ENCODE peak calls at places on chromosomes 13 and 19, in eight cellular contexts. P is activated CD8-positive, alpha-beta memory T cell treated with anti-CD3 and anti-CD28 coated beads, Interleukin-2, amount 10 ng/mL, durations not matched to agents 7 days and 5 days; Y is NCI-H748 treated with DMSO at 0.1 percent for 48 hours; O is renal cortical epithelial cell; U is cardiac muscle cell; A is iPS-NIHi11; G is Ammon's horn; J is mammary epithelial cell. B is an unnamed sample.

GRCh38 chr13:32330438-32330837 is 15.1 kb downstream of the BRCA2 start:
- DNase-seq in G (no peak), U (peak), P (no peak), A (no peak), J (peak), Y (no peak), O (peak), B (no peak)

GRCh38 chr19:17294051-17294891 is 9.0 kb downstream of the ABHD8 start:
- DNase-seq in J (no peak), P (peak), U (no peak), A (peak), O (no peak), G (no peak), Y (no peak), B (no peak)

GRCh38 chr13:50829896-50830295 is 13.6 kb downstream of the DLEU7 start:
- DNase-seq in J (peak), Y (no peak), G (peak), U (peak), O (no peak), A (no peak), P (no peak), B (no peak)

GRCh38 chr19:55270172-55270942 is 9.6 kb downstream of the HSPBP1 start:
- DNase-seq in J (no peak), U (no peak), Y (no peak), A (no peak), O (no peak), P (peak), G (no peak), B (no peak)

GRCh38 chr13:98239156-98240076 is 62.3 kb upstream of the RNF113B start:
- DNase-seq in P (no peak), U (no peak), Y (peak), G (no peak), A (no peak), J (no peak), O (peak), B (no peak)

GRCh38 chr19:58498316-58499020 is 13.3 kb downstream of the SLC27A5 start:
- DNase-seq in P (peak), O (no peak), A (no peak), G (peak), Y (no peak), U (no peak), J (no peak), B (no peak)

GRCh38 chr19:10603084-10603872 is 16.2 kb upstream of the AP1M2 start:
- DNase-seq in P (peak), Y (no peak), A (peak), O (no peak), U (peak), G (no peak), J (no peak), B (no peak)

GRCh38 chr13:113034451-113035208 is 65.6 kb downstream of the MCF2L start:
- DNase-seq in G (peak), P (no peak), J (peak), Y (peak), A (peak), U (peak), O (peak), B (peak)

GRCh38 chr19:41427647-41428480 is 690 bp upstream of the B3GNT8 start:
- DNase-seq in O (no peak), U (peak), Y (no peak), G (peak), J (no peak), A (peak), P (peak), B (no peak)

GRCh38 chr19:49691243-49692101 is 556 bp downstream of the CPT1C start:
- DNase-seq in Y (peak), G (peak), A (peak), U (peak), P (no peak), J (no peak), O (peak), B (no peak)

GRCh38 chr19:46133101-46133627 is 8.7 kb upstream of the IGFL3 start:
- DNase-seq in Y (peak), O (peak), U (peak), A (peak), G (peak), P (no peak), J (peak), B (no peak)

GRCh38 chr13:94537740-94538630 is 58.0 kb downstream of the TGDS start:
- DNase-seq in U (no peak), J (no peak), A (no peak), P (no peak), O (no peak), Y (no peak), G (no peak), B (no peak)

GRCh38 chr19:1252818-1253513 is 4.6 kb downstream of the MIDN start:
- DNase-seq in A (no peak), U (peak), P (peak), G (peak), O (peak), Y (no peak), J (peak), B (no peak)

GRCh38 chr13:48653074-48654054 is at the start of gene CYSLTR2:
- DNase-seq in J (no peak), O (peak), A (no peak), G (peak), P (no peak), Y (no peak), U (peak), B (no peak)

GRCh38 chr13:28746289-28746612 is 27.5 kb upstream of the SLC46A3 start:
- DNase-seq in U (no peak), P (no peak), G (no peak), A (no peak), J (no peak), O (no peak), Y (no peak), B (no peak)

GRCh38 chr19:20999731-21000352 is 20.6 kb upstream of the ZNF430 start:
- DNase-seq in J (peak), A (peak), Y (peak), P (peak), G (peak), O (peak), U (peak), B (peak)

GRCh38 chr19:52603558-52604207 is 33.6 kb downstream of the ZNF701 start:
- DNase-seq in P (no peak), A (no peak), Y (no peak), O (no peak), J (no peak), U (peak), G (no peak), B (no peak)

GRCh38 chr13:20127563-20128458 is 33.0 kb downstream of the GJA3 start:
- DNase-seq in P (peak), A (peak), O (peak), Y (peak), J (peak), G (peak), U (peak), B (peak)

GRCh38 chr19:5718032-5718578 is 1.8 kb downstream of the LONP1 start:
- DNase-seq in A (no peak), U (peak), P (peak), G (no peak), O (peak), Y (no peak), J (peak), B (no peak)

GRCh38 chr19:31408460-31409124 is 59.4 kb upstream of the TSHZ3 start:
- DNase-seq in G (no peak), O (peak), J (peak), P (no peak), A (no peak), Y (no peak), U (peak), B (no peak)

GRCh38 chr13:40375522-40376171 is 290.8 kb downstream of the FOXO1 start:
- DNase-seq in J (no peak), P (no peak), Y (no peak), O (no peak), G (no peak), U (peak), A (no peak), B (no peak)

GRCh38 chr13:79519252-79519651 is 38.3 kb downstream of the NDFIP2 start:
- DNase-seq in Y (no peak), O (peak), G (no peak), P (no peak), U (no peak), J (no peak), A (no peak), B (no peak)

GRCh38 chr13:45416521-45417125 is 1.6 kb downstream of the SLC25A30 start:
- DNase-seq in G (no peak), O (no peak), U (no peak), J (no peak), A (no peak), Y (peak), P (no peak), B (no peak)

GRCh38 chr13:31909889-31910551 is 121.6 kb upstream of the FRY start:
- DNase-seq in J (peak), O (peak), G (peak), Y (peak), U (peak), P (peak), A (peak), B (no peak)

GRCh38 chr13:98878421-98879126 is 99.3 kb downstream of the DOCK9 start:
- DNase-seq in Y (no peak), G (peak), U (no peak), A (no peak), J (no peak), P (no peak), O (no peak), B (no peak)

GRCh38 chr19:6970478-6970877 is 50.8 kb downstream of the MBD3L2B start:
- DNase-seq in J (no peak), P (no peak), A (no peak), U (no peak), Y (no peak), G (peak), O (no peak), B (no peak)

GRCh38 chr19:16736709-16737108 is 17.1 kb downstream of the NWD1 start:
- DNase-seq in G (no peak), Y (no peak), P (no peak), A (no peak), J (no peak), O (no peak), U (peak), B (no peak)

GRCh38 chr19:3057275-3057714 is 5.0 kb downstream of the TLE5 start:
- DNase-seq in P (no peak), Y (no peak), O (no peak), G (peak), J (peak), A (peak), U (peak), B (no peak)

GRCh38 chr13:48590141-48590863 is 57.4 kb upstream of the RCBTB2 start:
- DNase-seq in A (no peak), G (no peak), J (no peak), O (peak), Y (no peak), P (no peak), U (no peak), B (no peak)

GRCh38 chr13:113519556-113519955 is 29.0 kb upstream of the DCUN1D2 start:
- DNase-seq in A (no peak), G (no peak), J (no peak), Y (no peak), P (no peak), O (no peak), U (no peak), B (no peak)

GRCh38 chr13:33349996-33350826 is 64.7 kb upstream of the STARD13 start:
- DNase-seq in U (peak), A (peak), G (peak), P (no peak), O (no peak), Y (no peak), J (no peak), B (no peak)

GRCh38 chr19:17441241-17442135 is 7.0 kb downstream of the TMEM221 start:
- DNase-seq in O (peak), P (peak), A (peak), U (peak), G (no peak), J (peak), Y (no peak), B (no peak)

GRCh38 chr13:40220299-40220935 is 446.0 kb downstream of the FOXO1 start:
- DNase-seq in A (no peak), G (no peak), O (peak), P (no peak), U (peak), Y (no peak), J (no peak), B (no peak)

GRCh38 chr13:75437582-75438318 is 44.2 kb downstream of the TBC1D4 start:
- DNase-seq in P (no peak), G (no peak), J (no peak), O (peak), A (no peak), Y (no peak), U (peak), B (no peak)

GRCh38 chr19:2624537-2625091 is 77.9 kb downstream of the GNG7 start:
- DNase-seq in J (no peak), O (peak), U (no peak), Y (no peak), G (peak), A (peak), P (no peak), B (no peak)

B was measured in HuH-7.